ENCODE peak calls at places on chromosomes 11 and 22, in five cellular contexts. I, X, N, P and L are unnamed samples.
A peak's percentile ranks its signal among the peaks of the same experiment; 100 is the strongest.

GRCh38 chr11:96215094-96215782 is 127.8 kb downstream of the MAML2 start:
- DNase-seq in P (no peak), N (peak; percentile 46), I (no peak), X (no peak), L (peak; percentile 83)

GRCh38 chr22:30876221-30876751 is 92.3 kb downstream of the MORC2 start:
- DNase-seq in P (no peak), I (no peak), N (no peak), X (no peak), L (no peak)

GRCh38 chr11:127106142-127106541 is 105.6 kb upstream of the KIRREL3 start:
- DNase-seq in I (no peak), N (no peak), P (no peak), X (no peak), L (no peak)

GRCh38 chr22:35355744-35356420 is 25.0 kb upstream of the HMOX1 start:
- DNase-seq in N (no peak), P (no peak), X (no peak), I (no peak), L (no peak)

GRCh38 chr11:61899146-61899841 is 7.9 kb upstream of the FADS3 start:
- DNase-seq in I (no peak), N (peak; percentile 92), P (peak; percentile 80), X (peak; percentile 85), L (peak; percentile 90)

GRCh38 chr22:20015971-20016733 is 471 bp downstream of the ARVCF start:
- DNase-seq in X (no peak), P (no peak), N (no peak), I (no peak), L (no peak)

GRCh38 chr11:125946712-125947418 is 1.0 kb downstream of the VSIG10L2 start:
- DNase-seq in N (no peak), I (no peak), P (no peak), X (no peak), L (no peak)

GRCh38 chr11:70164705-70165104 is 38.4 kb upstream of the FADD start:
- DNase-seq in I (no peak), X (no peak), P (no peak), N (no peak), L (no peak)

GRCh38 chr22:37324340-37325023 is 42.2 kb downstream of the CYTH4 start:
- DNase-seq in I (no peak), P (peak; percentile 40), X (no peak), N (no peak), L (no peak)

GRCh38 chr11:12285106-12285505 is 92.3 kb upstream of the PARVA start:
- DNase-seq in N (no peak), P (no peak), I (peak; percentile 89), X (no peak), L (no peak)

GRCh38 chr11:77672276-77672675 is 34.7 kb upstream of the CLNS1A start:
- DNase-seq in X (peak; percentile 33), P (no peak), I (peak; percentile 90), N (no peak), L (no peak)

GRCh38 chr22:24105018-24105360 is 76.3 kb upstream of the SUSD2 start:
- DNase-seq in P (peak; percentile 9), X (no peak), N (no peak), I (no peak), L (no peak)

GRCh38 chr11:110447897-110448522 is 18.3 kb downstream of the FDX1 start:
- DNase-seq in N (no peak), P (no peak), I (no peak), X (no peak), L (peak; percentile 38)

GRCh38 chr11:75400110-75400865 is 970 bp downstream of the RPS3 start:
- DNase-seq in P (no peak), N (no peak), X (no peak), I (no peak), L (no peak)

GRCh38 chr11:12868315-12869073 is 140.6 kb upstream of the RASSF10 start:
- DNase-seq in P (no peak), X (no peak), I (no peak), N (no peak), L (no peak)

GRCh38 chr11:12069053-12069676 is 41.2 kb upstream of the MICAL2 start:
- DNase-seq in I (no peak), X (no peak), P (no peak), N (no peak), L (no peak)

GRCh38 chr22:44926491-44927415 is 83.1 kb downstream of the PHF21B start:
- DNase-seq in X (no peak), P (no peak), N (no peak), I (no peak), L (no peak)

GRCh38 chr11:73321342-73322110 is 13.4 kb downstream of the ARHGEF17 start:
- DNase-seq in P (no peak), X (peak; percentile 77), N (no peak), I (no peak), L (peak; percentile 33)

GRCh38 chr11:132715041-132715440 is 817.3 kb downstream of the OPCML start:
- DNase-seq in N (no peak), I (no peak), X (no peak), P (no peak), L (no peak)

GRCh38 chr11:64870176-64870892 is 8.1 kb downstream of the EHD1 start:
- DNase-seq in I (no peak), N (no peak), P (no peak), X (no peak), L (peak; percentile 13)